ENCODE peak calls at places on chromosomes 2 and 18, in four cellular contexts. T is endothelial cell of umbilical vein, L is Peyer's patch, I is prostate gland. R is an unnamed sample.

GRCh38 chr2:47357475-47357874 is 45.5 kb upstream of the MSH2 start:
- DNase-seq in T (peak; percentile 42), L (peak; percentile 79), I (no peak), R (peak; percentile 76)

GRCh38 chr2:239882335-239882734 is 142.8 kb downstream of the NDUFA10 start:
- DNase-seq in T (peak; percentile 14), L (peak; percentile 81), I (peak; percentile 63), R (peak; percentile 52)

GRCh38 chr2:59182249-59182648 is 941.1 kb upstream of the FANCL start:
- DNase-seq in T (no peak), L (no peak), I (no peak), R (peak; percentile 23)

GRCh38 chr2:240363718-240364581 is 71.5 kb upstream of the GPC1 start:
- DNase-seq in T (no peak), L (no peak), I (no peak), R (no peak)

GRCh38 chr2:72919414-72920316 is 2.3 kb downstream of the EMX1 start:
- DNase-seq in T (no peak), L (peak; percentile 41), I (no peak), R (peak; percentile 9)

GRCh38 chr2:76472946-76473345 is 762.2 kb upstream of the GCFC2 start:
- DNase-seq in T (no peak), L (no peak), I (no peak), R (no peak)

GRCh38 chr2:47819834-47820233 is 36.9 kb downstream of the MSH6 start:
- DNase-seq in T (no peak), L (no peak), I (no peak), R (no peak)

GRCh38 chr2:221503965-221504364 is 68.1 kb downstream of the EPHA4 start:
- DNase-seq in T (no peak), L (no peak), I (no peak), R (no peak)

GRCh38 chr2:209525834-209526281 is 102.0 kb downstream of the MAP2 start:
- DNase-seq in T (peak; percentile 91), L (no peak), I (no peak), R (no peak)

GRCh38 chr2:200320344-200320743 is 13.9 kb downstream of the SPATS2L start:
- DNase-seq in T (no peak), L (no peak), I (no peak), R (no peak)

GRCh38 chr2:190748966-190749365 is 100.1 kb downstream of the NAB1 start:
- DNase-seq in T (no peak), L (no peak), I (no peak), R (no peak)

GRCh38 chr18:24176727-24177416 is 38.0 kb downstream of the CABYR start:
- DNase-seq in T (peak; percentile 43), L (peak; percentile 85), I (peak; percentile 40), R (peak; percentile 80)

GRCh38 chr18:72762505-72763122 is 105.2 kb downstream of the NETO1 start:
- DNase-seq in T (peak; percentile 36), L (no peak), I (peak; percentile 21), R (no peak)

GRCh38 chr2:27347641-27348040 is 8.9 kb downstream of the GTF3C2 start:
- DNase-seq in T (no peak), L (no peak), I (no peak), R (no peak)

GRCh38 chr2:120502357-120502756 is 156.4 kb downstream of the INHBB start:
- DNase-seq in T (no peak), L (no peak), I (no peak), R (no peak)

GRCh38 chr2:101827246-101827645 is 129.7 kb downstream of the MAP4K4 start:
- DNase-seq in T (peak; percentile 45), L (no peak), I (no peak), R (no peak)

GRCh38 chr2:183172220-183172887 is 48.1 kb downstream of the NUP35 start:
- DNase-seq in T (no peak), L (no peak), I (no peak), R (no peak)

GRCh38 chr2:168685619-168686453 is 116.6 kb upstream of the NOSTRIN start:
- DNase-seq in T (peak; percentile 81), L (no peak), I (no peak), R (no peak)
- H3K27ac ChIP-seq in T (peak overlapping the region; percentile 65), L (no peak overlapping the region), I (no peak overlapping the region), R (no peak overlapping the region)

DNA sequence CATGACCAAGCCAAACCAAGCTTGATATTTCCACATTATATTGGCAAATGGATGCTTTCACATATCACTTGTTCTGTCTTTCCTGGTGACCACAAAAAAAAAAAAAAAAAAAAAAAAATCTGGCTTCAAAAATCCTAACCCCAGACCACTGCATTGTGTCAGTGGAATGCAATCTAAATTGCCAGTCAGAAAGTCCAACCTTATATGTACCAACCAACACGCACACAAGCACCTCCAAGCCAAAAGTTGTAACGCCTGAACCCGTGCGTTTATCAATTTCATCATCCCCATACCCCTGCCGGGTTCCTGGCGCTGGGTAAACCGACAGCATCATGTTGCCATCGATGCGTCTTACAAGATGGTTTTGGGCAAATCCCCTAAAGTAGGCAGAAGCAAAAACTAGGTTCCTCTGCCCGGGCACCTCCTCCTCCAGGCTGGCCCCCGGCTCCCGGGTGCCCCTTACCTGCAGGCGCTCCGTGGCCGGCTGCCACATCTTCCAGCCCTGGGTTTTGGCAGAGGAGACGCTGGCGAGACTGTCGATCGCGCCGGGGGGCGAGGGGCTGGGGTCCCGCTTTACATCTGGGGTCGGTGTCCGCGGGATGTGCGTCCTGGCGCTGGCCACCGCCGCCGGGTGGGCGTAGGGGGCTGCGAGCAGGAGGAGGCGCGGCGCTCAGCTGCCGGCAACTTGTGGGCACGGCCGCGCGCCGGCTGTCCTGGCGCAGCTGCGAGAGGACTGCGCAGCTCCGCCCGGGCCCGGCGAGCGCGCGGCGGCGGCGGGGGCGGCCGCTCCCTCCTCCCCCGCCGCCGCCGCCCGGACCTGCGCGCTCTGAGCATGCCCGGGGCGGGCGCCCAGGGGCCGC is at the start of gene PID1:
- DNase-seq in T (no peak), L (no peak), I (no peak), R (peak; percentile 54)
- TF ChIP-seq POLR2A in T (no peak), L (no peak), I (no peak), R (no peak)

GRCh38 chr2:42044939-42045338 is 2.9 kb upstream of the PKDCC start:
- DNase-seq in T (no peak), L (no peak), I (no peak), R (no peak)

GRCh38 chr2:42047488-42048317 is at the start of gene PKDCC:
- DNase-seq in T (peak; percentile 62), L (peak; percentile 83), I (peak; percentile 56), R (peak; percentile 80)

GRCh38 chr2:42045389-42045788 is 2.4 kb upstream of the PKDCC start:
- DNase-seq in T (no peak), L (no peak), I (no peak), R (no peak)

GRCh38 chr2:42046819-42047487 is 868 bp upstream of the PKDCC start:
- DNase-seq in T (peak; percentile 20), L (no peak), I (no peak), R (peak; percentile 59)

DNA sequence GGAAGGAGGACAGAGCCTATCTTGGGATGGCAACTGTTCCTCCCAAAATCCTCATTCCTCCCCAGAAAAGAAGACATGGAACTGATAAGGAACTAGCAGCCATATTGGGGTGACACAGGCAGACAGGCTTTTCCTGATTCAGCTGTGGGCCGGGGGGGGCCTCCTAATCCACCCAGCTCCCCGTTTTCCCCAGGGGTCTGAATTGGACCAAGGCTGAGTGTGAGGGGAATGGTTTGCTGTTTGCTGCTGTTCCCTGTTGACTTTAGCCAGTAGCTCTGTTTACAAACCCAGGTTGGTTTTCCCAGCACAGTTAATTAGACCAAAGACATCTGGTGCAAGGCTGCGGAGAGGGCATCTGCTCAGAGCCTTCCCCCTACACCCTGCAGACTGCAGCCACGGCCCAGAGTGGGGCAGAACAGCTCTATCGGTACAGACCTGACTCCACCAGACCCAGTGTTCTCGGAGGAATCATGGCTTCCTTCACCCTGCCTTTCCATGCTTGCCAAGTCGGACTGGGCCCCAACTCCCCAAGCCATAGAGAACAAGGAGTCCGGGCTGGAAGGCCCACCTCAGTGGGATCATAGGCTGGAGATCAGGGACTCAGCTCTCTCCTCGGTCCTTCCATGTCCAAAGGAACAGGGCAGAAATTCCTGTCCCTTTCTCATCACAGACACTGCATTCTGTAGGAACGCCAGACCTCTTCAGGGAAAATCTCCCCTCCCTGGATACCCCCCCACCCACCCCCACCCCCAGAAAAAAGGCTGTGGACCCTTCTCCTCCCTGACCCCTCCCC is 1.7 kb upstream of the PKDCC start:
- DNase-seq in T (no peak), L (no peak), I (no peak), R (no peak)
- H3K27me3 ChIP-seq in T (peaks cover 23% of the 10 kb centered on the region), L (no peaks in the 10 kb centered on the region), I (no peaks in the 10 kb centered on the region), R (no peaks in the 10 kb centered on the region)

GRCh38 chr18:22173221-22173927 is 4.0 kb downstream of the GATA6 start:
- DNase-seq in T (peak; percentile 69), L (no peak), I (no peak), R (no peak)
- H3K27ac ChIP-seq in T (peak overlapping the region; percentile 87), L (peak overlapping the region; percentile 96), I (no peak overlapping the region), R (peak overlapping the region; percentile 50)

DNA sequence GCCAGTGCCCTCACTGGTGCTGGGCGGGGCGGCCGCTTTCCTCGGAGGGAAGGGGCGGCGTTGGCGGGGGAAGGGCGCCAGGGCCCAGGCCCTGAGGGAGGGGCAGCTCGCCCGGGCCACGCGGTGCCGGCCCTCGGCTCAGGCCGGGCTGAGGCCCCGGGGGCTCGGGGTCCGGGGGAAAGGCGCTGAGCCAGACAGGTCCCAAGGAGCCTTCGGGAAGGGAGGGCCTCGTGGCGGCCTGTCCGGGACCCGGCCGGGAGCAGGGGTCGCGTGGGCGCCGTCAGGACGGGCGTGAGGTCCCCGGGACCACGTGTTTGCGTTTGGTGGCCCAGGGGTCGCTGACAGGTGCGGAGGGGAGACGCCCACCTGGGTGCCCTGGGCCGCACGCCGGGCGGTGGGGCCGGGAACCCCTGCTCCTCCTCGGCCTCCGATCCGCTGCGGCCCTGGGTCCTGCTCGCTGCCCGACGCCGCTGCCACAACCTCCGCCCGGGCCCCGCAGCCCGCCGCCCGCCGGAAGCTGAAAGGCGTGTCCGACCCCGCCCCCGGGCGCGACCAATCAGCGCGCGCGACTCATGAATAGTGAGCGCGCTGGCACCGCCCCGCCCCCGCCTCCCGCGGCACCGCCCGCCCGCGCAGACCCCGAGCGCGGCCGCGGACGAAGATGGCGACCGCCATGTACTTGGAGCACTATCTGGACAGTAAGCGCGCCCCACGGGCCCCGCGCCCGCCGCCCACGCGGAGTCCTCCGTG is at the start of gene ING5:
- DNase-seq in T (peak; percentile 92), L (peak; percentile 99), I (peak; percentile 96), R (peak; percentile 97)
- TF ChIP-seq POLR2A in T (peak; percentile 84), L (peak; percentile 78), I (peak; percentile 51), R (no peak)

DNA sequence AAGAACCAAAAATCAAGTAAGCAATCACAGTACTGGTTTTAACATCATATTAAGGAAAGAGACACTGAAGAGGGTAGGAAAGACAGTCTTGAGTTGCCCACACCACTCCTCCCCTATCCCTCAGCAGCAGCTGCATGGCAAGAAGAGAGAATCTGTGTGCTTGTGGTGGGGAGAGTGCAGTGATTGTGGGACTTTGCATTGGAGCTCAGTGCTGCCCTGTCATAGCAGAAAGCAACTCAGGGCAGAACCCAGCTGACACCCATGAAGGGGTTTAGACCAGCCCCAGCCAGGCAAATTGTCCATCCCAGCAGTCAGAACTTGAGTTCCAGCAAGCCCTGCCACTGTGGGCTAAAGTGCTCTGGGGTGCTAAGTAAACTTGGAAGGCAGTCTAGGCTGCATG is 40.8 kb upstream of the INPP4A start:
- DNase-seq in T (no peak), L (no peak), I (no peak), R (no peak)
- H3K27me3 ChIP-seq in T (peaks cover 17% of the 10 kb centered on the region), L (no peaks in the 10 kb centered on the region), I (no peaks in the 10 kb centered on the region), R (no peaks in the 10 kb centered on the region)

GRCh38 chr2:219477815-219478214 is 20.9 kb upstream of the GMPPA start:
- DNase-seq in T (no peak), L (no peak), I (no peak), R (no peak)
- H3K27ac ChIP-seq in T (no peak overlapping the region), L (no peak overlapping the region), I (no peak overlapping the region), R (no peak overlapping the region)

R was measured in testis.